ENCODE peak calls at places on chromosomes 1 and 21, in six cellular contexts. Q is posterior cingulate gyrus, K is NCI-H510A, A is neural crest cell, U is mucosa of gallbladder, V is RPMI7951. P is an unnamed sample.
A peak's percentile ranks its signal among the peaks of the same experiment; 100 is the strongest.

GRCh38 chr1:216456682-216457081 is 33.4 kb upstream of the USH2A start:
- DNase-seq in U (no peak), Q (no peak), V (peak; percentile 53), K (no peak), A (no peak), P (peak; percentile 49)

GRCh38 chr1:64484651-64485050 is 14.7 kb downstream of the CACHD1 start:
- DNase-seq in V (no peak), K (no peak), A (no peak), U (no peak), Q (no peak), P (peak; percentile 23)

GRCh38 chr1:55204997-55205396 is 10.2 kb downstream of the USP24 start:
- DNase-seq in Q (no peak), V (peak; percentile 21), U (no peak), A (no peak), K (no peak), P (no peak)

GRCh38 chr21:43574741-43575465 is 84.4 kb downstream of the HSF2BP start:
- DNase-seq in K (no peak), A (no peak), V (no peak), U (peak; percentile 32), Q (peak; percentile 14), P (no peak)

GRCh38 chr1:227318852-227319607 is 738 bp upstream of the CDC42BPA start:
- DNase-seq in K (peak; percentile 38), Q (peak; percentile 61), A (peak; percentile 51), V (peak; percentile 81), U (peak; percentile 37), P (peak; percentile 69)

GRCh38 chr1:50368179-50369007 is 54.9 kb downstream of the DMRTA2 start:
- DNase-seq in A (peak; percentile 62), Q (peak; percentile 52), V (peak; percentile 9), U (no peak), K (no peak), P (peak; percentile 19)

GRCh38 chr1:18385239-18385790 is 95.4 kb upstream of the KLHDC7A start:
- DNase-seq in K (no peak), A (peak; percentile 12), U (peak; percentile 14), V (no peak), Q (no peak), P (peak; percentile 32)

GRCh38 chr1:217907504-217907903 is 276.4 kb downstream of the SPATA17 start:
- DNase-seq in K (no peak), Q (no peak), V (no peak), A (no peak), U (no peak), P (peak; percentile 31)

GRCh38 chr1:158103860-158104522 is 76.7 kb upstream of the CD1D start:
- DNase-seq in Q (no peak), K (no peak), U (no peak), V (no peak), A (no peak), P (no peak)